ENCODE peak calls at places on chromosome 9, in six cellular contexts. Z is aorta, L is type B pancreatic cell, A is LoVo, N is mucosa of descending colon, K is left ventricle myocardium superior. P is an unnamed sample.

GRCh38 chr9:123606141-123606540 is 250.1 kb downstream of the CRB2 start:
- DNase-seq in A (no peak), K (no peak), L (no peak), Z (no peak), N (no peak), P (no peak)

GRCh38 chr9:16656432-16657169 is 213.9 kb downstream of the BNC2 start:
- DNase-seq in N (no peak), Z (no peak), K (no peak), A (no peak), L (no peak), P (no peak)

GRCh38 chr9:71830131-71830530 is 61.8 kb upstream of the CEMIP2 start:
- DNase-seq in A (no peak), L (no peak), Z (no peak), K (no peak), N (no peak), P (no peak)

GRCh38 chr9:19030899-19031298 is 2.1 kb downstream of the SAXO1 start:
- DNase-seq in K (no peak), Z (no peak), L (no peak), N (no peak), A (no peak), P (no peak)

GRCh38 chr9:33329996-33330395 is 39.7 kb downstream of the NFX1 start:
- DNase-seq in A (peak), K (no peak), N (no peak), L (no peak), Z (no peak), P (no peak)

GRCh38 chr9:134442486-134443168 is 116.4 kb downstream of the RXRA start:
- DNase-seq in A (no peak), K (no peak), L (no peak), N (no peak), Z (no peak), P (peak)

GRCh38 chr9:20618361-20618799 is 3.9 kb downstream of the MLLT3 start:
- DNase-seq in L (no peak), K (no peak), N (no peak), Z (no peak), A (peak), P (no peak)

GRCh38 chr9:109780453-109781033 is 545 bp downstream of the PALM2AKAP2 start:
- DNase-seq in L (no peak), Z (no peak), N (no peak), K (no peak), A (no peak), P (no peak)

GRCh38 chr9:122340161-122340560 is 30.7 kb upstream of the PTGS1 start:
- DNase-seq in L (no peak), N (no peak), Z (no peak), K (no peak), A (no peak), P (no peak)

GRCh38 chr9:99451121-99451606 is 229.1 kb downstream of the SEC61B start:
- DNase-seq in Z (no peak), A (no peak), K (peak), L (no peak), N (no peak), P (no peak)

GRCh38 chr9:97504381-97505216 is 3.1 kb downstream of the TMOD1 start:
- DNase-seq in K (no peak), N (no peak), A (no peak), Z (no peak), L (no peak), P (no peak)

GRCh38 chr9:130904070-130905044 is 7.7 kb upstream of the QRFP start:
- DNase-seq in Z (no peak), N (no peak), A (no peak), K (no peak), L (no peak), P (no peak)

GRCh38 chr9:91844170-91844569 is 105.9 kb downstream of the ROR2 start:
- DNase-seq in Z (peak), A (no peak), N (no peak), K (no peak), L (peak), P (no peak)

GRCh38 chr9:127186799-127187198 is 64.4 kb upstream of the ANGPTL2 start:
- DNase-seq in K (no peak), N (no peak), A (no peak), Z (no peak), L (no peak), P (no peak)

GRCh38 chr9:13933268-13933656 is 380.7 kb downstream of the NFIB start:
- DNase-seq in N (no peak), Z (no peak), L (no peak), K (no peak), A (no peak), P (no peak)

GRCh38 chr9:111959468-111959941 is 62.9 kb downstream of the UGCG start:
- DNase-seq in A (peak), N (peak), K (no peak), Z (peak), L (no peak), P (no peak)

GRCh38 chr9:111039203-111039907 is 1.1 kb upstream of the LPAR1 start:
- DNase-seq in A (no peak), L (no peak), N (peak), K (no peak), Z (no peak), P (peak)

GRCh38 chr9:98916660-98917059 is 27.0 kb upstream of the COL15A1 start:
- DNase-seq in Z (peak), K (peak), A (no peak), N (peak), L (no peak), P (peak)

GRCh38 chr9:77598510-77598909 is 49.6 kb downstream of the GNA14 start:
- DNase-seq in A (no peak), L (no peak), Z (no peak), N (no peak), K (no peak), P (no peak)

GRCh38 chr9:7058539-7058938 is 300.8 kb downstream of the KDM4C start:
- DNase-seq in A (no peak), Z (no peak), N (no peak), L (no peak), K (no peak), P (no peak)

GRCh38 chr9:76322810-76323209 is 71.4 kb downstream of the RFK start:
- DNase-seq in L (no peak), A (no peak), Z (no peak), N (no peak), K (no peak), P (no peak)

GRCh38 chr9:79623799-79624721 is 52.3 kb downstream of the TLE4 start:
- DNase-seq in A (no peak), L (no peak), N (peak), K (peak), Z (peak), P (no peak)